ENCODE peak calls at places on chromosome 2, in four cellular contexts. One of them, this sample, is unnamed.

GRCh38 chr2:73903313-73903712 is 10.5 kb downstream of the ACTG2 start:
- DNase-seq in NCI-H82: no peak
- DNase-seq in NCI-H524: no peak
- DNase-seq in lower leg skin: peak
- DNase-seq in this sample: no peak

GRCh38 chr2:240234503-240234951 is 94.1 kb upstream of the OTOS start:
- DNase-seq in NCI-H82: no peak
- DNase-seq in NCI-H524: no peak
- DNase-seq in lower leg skin: peak
- DNase-seq in this sample: peak

GRCh38 chr2:168851674-168852320 is 38.4 kb downstream of the SPC25 start:
- DNase-seq in lower leg skin: no peak
- DNase-seq in NCI-H524: no peak
- DNase-seq in NCI-H82: no peak
- DNase-seq in this sample: no peak

GRCh38 chr2:43774617-43775016 is 778 bp downstream of the DYNC2LI1 start:
- DNase-seq in NCI-H524: no peak
- DNase-seq in NCI-H82: no peak
- DNase-seq in lower leg skin: no peak
- DNase-seq in this sample: no peak

GRCh38 chr2:239873656-239874635 is 151.2 kb downstream of the NDUFA10 start:
- DNase-seq in lower leg skin: peak
- DNase-seq in NCI-H524: no peak
- DNase-seq in NCI-H82: no peak
- DNase-seq in this sample: peak

GRCh38 chr2:201911372-201911771 is 105.0 kb downstream of the CDK15 start:
- DNase-seq in NCI-H82: no peak
- DNase-seq in NCI-H524: no peak
- DNase-seq in lower leg skin: no peak
- DNase-seq in this sample: no peak

GRCh38 chr2:30105556-30105955 is 41.3 kb upstream of the YPEL5 start:
- DNase-seq in NCI-H82: no peak
- DNase-seq in NCI-H524: no peak
- DNase-seq in lower leg skin: peak
- DNase-seq in this sample: no peak

GRCh38 chr2:28452534-28453081 is 43.3 kb upstream of the PLB1 start:
- DNase-seq in NCI-H524: peak
- DNase-seq in lower leg skin: peak
- DNase-seq in NCI-H82: peak
- DNase-seq in this sample: peak

This sample was measured in tibial artery.